ENCODE peak calls at places on chromosomes 3 and 15, in seven cellular contexts. J is HAP-1, R is hepatocyte, B is adipocyte, X is Peyer's patch, A is upper lobe of right lung, F is A549. D is an unnamed sample. For H3K4me1, the result is how much of the 10 kb centered on the place peaks cover.

GRCh38 chr3:188234172-188234571 is 80.2 kb downstream of the LPP start:
- DNase-seq in X (no peak), B (no peak), A (no peak), J (no peak), R (no peak), F (no peak), D (no peak)

GRCh38 chr3:184523825-184524615 is 37.6 kb upstream of the EPHB3 start:
- DNase-seq in A (no peak), X (no peak), J (no peak), R (peak), F (peak), B (peak), D (no peak)

GRCh38 chr15:33932734-33933133 is 35.6 kb upstream of the CHRM5 start:
- DNase-seq in R (no peak), X (no peak), F (no peak), J (no peak), A (no peak), B (no peak), D (no peak)

GRCh38 chr3:170506556-170506955 is 79.3 kb downstream of the SLC7A14 start:
- DNase-seq in F (peak), B (peak), J (no peak), X (no peak), A (no peak), R (peak), D (no peak)

GRCh38 chr3:58737644-58738043 is 71.1 kb upstream of the FAM3D start:
- DNase-seq in J (no peak), F (no peak), B (no peak), X (no peak), A (no peak), R (no peak), D (no peak)

GRCh38 chr15:95981209-95981608 is 349.3 kb upstream of the NR2F2 start:
- DNase-seq in J (no peak), F (no peak), A (no peak), R (no peak), B (no peak), X (no peak), D (no peak)

GRCh38 chr3:52046186-52046913 is 10.0 kb downstream of the DUSP7 start:
- DNase-seq in X (no peak), F (peak), B (peak), J (no peak), R (peak), A (no peak), D (peak)

GRCh38 chr3:76436895-76437294 is 603.0 kb upstream of the ROBO2 start:
- DNase-seq in J (no peak), B (peak), R (no peak), X (no peak), F (no peak), A (no peak), D (no peak)

GRCh38 chr3:13866406-13866965 is 13.4 kb downstream of the WNT7A start:
- DNase-seq in J (no peak), A (no peak), F (no peak), R (no peak), X (no peak), B (no peak), D (no peak)

GRCh38 chr15:32132850-32133249 is 102.5 kb downstream of the CHRNA7 start:
- DNase-seq in F (no peak), X (no peak), J (no peak), A (peak), R (no peak), B (no peak), D (no peak)

DNA sequence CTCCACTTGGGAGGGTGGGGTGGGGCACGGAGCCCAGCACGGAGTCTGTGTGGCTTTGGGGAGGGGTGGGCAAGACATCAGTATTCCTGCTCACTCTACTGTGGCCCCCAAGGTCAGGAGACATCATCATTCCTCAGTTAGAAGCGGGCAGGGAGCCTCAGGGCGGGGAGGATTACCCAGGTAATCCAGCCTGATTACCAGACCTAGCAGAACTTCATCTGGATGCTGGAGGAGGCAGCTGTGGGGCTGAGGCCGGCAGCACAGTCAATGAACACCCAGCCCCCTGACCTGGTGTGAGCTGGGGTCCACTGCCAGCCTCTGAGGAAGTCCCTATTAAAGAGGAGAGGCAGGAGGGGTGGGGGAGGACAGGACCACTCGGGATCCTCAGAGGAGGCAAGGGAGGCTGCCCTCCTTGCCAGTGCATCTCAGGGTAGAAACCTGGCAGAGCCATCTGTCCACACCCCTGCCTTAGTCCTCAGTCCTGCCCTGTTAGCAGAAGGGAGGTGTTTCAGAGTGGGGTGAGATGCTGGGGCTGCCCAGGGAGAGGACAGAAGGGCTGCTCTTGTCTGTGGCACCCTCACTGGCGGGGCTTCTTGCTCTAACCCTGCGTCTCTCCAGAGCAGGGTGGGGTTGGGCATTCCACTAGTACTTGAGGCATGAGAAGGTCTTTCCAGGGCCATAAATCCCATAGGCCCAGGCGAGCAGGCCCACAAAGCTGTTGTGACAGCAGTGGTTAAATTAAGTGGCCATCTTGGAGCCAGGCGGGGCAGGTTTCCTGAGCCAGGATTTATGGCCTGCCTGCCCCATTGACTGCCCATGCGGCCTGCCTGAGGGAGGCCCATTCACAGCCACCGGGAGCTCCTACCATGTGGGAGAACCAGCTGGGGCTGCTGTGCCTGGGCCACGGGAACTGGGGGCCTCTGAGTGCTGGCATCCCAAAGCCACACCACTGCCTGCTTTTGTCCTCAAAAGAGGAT is 82.1 kb downstream of the LINGO1 start:
- DNase-seq in B (no peak), J (no peak), X (no peak), R (peak), F (no peak), A (no peak), D (no peak)
- H3K4me1 ChIP-seq in B (under half), J (under half), X (under half), R (under half), F (under half), A (under half), D (under half)

GRCh38 chr3:61733000-61733399 is 171.6 kb downstream of the PTPRG start:
- DNase-seq in B (no peak), F (no peak), R (no peak), J (no peak), A (no peak), X (no peak), D (no peak)

GRCh38 chr3:61729235-61729634 is 167.9 kb downstream of the PTPRG start:
- DNase-seq in F (no peak), X (no peak), A (no peak), R (no peak), B (no peak), J (no peak), D (no peak)

GRCh38 chr3:61730577-61731231 is 169.3 kb downstream of the PTPRG start:
- DNase-seq in R (no peak), J (peak), F (no peak), X (no peak), B (no peak), A (no peak), D (no peak)

GRCh38 chr3:61727435-61727834 is 166.1 kb downstream of the PTPRG start:
- DNase-seq in X (no peak), B (no peak), R (no peak), A (no peak), F (no peak), J (no peak), D (no peak)

DNA sequence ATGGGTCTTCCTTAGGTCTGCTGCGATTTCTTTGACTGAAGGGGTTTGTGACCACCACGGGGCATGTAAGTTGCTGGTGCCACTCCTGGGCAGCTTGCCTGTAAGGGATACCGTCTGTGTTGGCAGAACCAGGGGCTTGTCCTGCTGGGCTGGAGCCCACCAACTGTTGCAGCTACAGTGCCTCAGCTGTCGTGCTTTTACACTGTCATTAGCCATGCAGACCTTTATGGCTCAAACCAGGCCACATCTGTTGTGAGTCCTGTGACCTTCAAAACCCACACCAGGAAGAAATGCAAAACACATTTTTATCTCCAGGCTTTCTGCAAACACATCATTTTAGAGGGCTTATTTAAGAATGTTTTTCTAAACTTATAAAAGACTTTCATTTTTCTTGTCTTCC is 168.7 kb downstream of the PTPRG start:
- DNase-seq in F (no peak), B (no peak), R (no peak), J (no peak), A (no peak), X (no peak), D (no peak)
- H3K4me1 ChIP-seq in F (under half), B (under half), R (under half), J (under half), A (under half), X (under half), D (under half)

GRCh38 chr3:179158336-179159039 is 10.3 kb downstream of the PIK3CA start:
- DNase-seq in X (no peak), A (no peak), F (no peak), B (no peak), R (no peak), J (no peak), D (no peak)

GRCh38 chr3:179151474-179151873 is 3.3 kb downstream of the PIK3CA start:
- DNase-seq in X (no peak), B (no peak), R (no peak), F (no peak), J (no peak), A (no peak), D (no peak)

GRCh38 chr3:179156170-179156569 is 8.0 kb downstream of the PIK3CA start:
- DNase-seq in R (no peak), B (no peak), F (no peak), A (no peak), X (no peak), J (no peak), D (no peak)

DNA sequence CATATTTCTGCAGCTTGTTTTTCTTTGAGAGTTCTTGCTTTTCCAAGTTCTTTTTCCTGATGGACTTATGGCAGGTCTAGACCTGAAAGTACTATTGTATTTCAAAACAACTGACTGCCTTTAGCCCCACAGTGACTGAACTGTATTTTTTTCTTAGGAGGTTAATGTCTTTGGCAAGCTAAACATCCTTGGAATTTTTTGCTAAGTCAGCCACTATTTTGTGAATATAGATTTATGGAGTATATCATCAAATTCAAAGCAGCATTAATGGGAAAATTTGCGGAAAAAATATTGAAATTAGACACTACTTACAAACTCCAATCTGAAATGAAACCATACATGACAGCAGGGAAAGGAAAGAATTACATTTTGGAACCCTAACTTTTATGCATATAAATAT is 8.6 kb downstream of the PIK3CA start:
- DNase-seq in J (no peak), F (no peak), B (no peak), A (no peak), R (no peak), X (no peak), D (no peak)
- H3K4me1 ChIP-seq in J (under half), F (under half), B (under half), A (under half), R (under half), X (under half), D (under half)

DNA sequence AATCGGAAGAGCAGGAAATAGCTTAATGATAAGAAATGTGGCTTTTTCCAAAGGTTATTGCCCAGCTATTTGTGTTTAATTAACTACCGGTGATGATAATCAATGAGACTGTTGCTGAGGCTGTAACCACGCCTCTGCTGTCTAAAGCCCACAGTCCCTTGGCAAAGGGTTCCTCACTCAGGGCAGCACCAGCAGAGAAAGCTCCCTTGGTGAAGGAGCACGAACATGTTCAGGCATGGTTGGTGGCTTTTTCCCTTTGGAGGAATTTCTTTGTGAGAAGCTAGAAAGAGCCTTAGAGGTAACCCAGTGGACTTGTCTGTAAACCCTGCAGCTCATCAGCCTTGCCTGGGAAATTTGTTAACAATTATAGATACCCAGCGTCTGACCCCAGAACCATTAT is 7.5 kb upstream of the ST6GAL1 start:
- DNase-seq in R (no peak), B (no peak), A (no peak), J (no peak), X (no peak), F (no peak), D (no peak)
- H3K4me1 ChIP-seq in R (under half), B (under half), A (under half), J (under half), X (under half), F (under half), D (under half)

DNA sequence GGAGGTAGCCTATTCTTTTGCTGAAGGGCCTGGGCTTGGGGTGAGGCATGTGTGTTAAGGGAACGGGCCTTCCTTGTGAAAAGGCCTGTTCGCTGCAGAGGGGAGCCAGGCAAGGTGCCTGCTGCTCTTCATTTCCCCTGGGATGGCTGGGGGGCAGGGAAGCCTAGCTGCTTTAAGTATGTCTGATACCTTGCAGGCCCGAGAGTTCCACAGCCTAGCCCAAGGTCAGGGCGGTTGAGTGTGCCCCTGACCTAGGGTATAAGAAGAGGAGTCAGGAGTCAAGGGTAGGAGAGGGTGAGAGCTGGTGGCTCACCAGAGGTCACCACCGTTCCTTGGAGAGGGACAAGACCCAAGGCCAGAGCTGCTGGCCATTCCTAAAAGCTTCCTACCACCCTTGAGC is 46.6 kb downstream of the UMPS start:
- DNase-seq in J (no peak), F (no peak), A (no peak), X (no peak), B (no peak), R (no peak), D (no peak)
- H3K4me1 ChIP-seq in J (under half), F (half or more), A (under half), X (under half), B (half or more), R (under half), D (under half)

GRCh38 chr15:60375255-60375809 is 22.5 kb downstream of the ANXA2 start:
- DNase-seq in R (no peak), X (no peak), F (no peak), A (no peak), J (no peak), B (no peak), D (no peak)
- H3K4me1 ChIP-seq in R (half or more), X (half or more), F (half or more), A (half or more), J (half or more), B (half or more), D (half or more)